ENCODE peak calls at places on chromosome 18, in seven cellular contexts. Q is spleen; W is stimulated activated CD8-positive, alpha-beta memory T cell treated with anti-CD3 and anti-CD28 coated beads, Interleukin-7, amount 100 ng/mL, for 24 hours; O is chondrocyte; X is activated CD4-positive, alpha-beta T cell treated with anti-CD3 and anti-CD28 coated beads for 36 hours; S is Calu3; H is NCI-H69. B is an unnamed sample.

GRCh38 chr18:6734746-6735430 is 5.4 kb downstream of the ARHGAP28 start:
- DNase-seq in W (no peak), H (peak), Q (no peak), X (no peak), S (no peak), O (no peak), B (no peak)

GRCh38 chr18:48566588-48566987 is 27.8 kb downstream of the CTIF start:
- DNase-seq in O (no peak), W (no peak), S (no peak), Q (no peak), X (no peak), H (no peak), B (peak)

GRCh38 chr18:37403100-37403781 is 162.4 kb downstream of the CELF4 start:
- DNase-seq in O (no peak), H (peak), X (no peak), Q (peak), W (no peak), S (no peak), B (peak)

GRCh38 chr18:8403713-8404112 is 205.5 kb upstream of the RAB12 start:
- DNase-seq in S (no peak), W (no peak), O (no peak), X (no peak), H (no peak), Q (no peak), B (no peak)

GRCh38 chr18:9449987-9450386 is 25.3 kb upstream of the RALBP1 start:
- DNase-seq in O (no peak), W (no peak), S (no peak), H (peak), Q (no peak), X (no peak), B (no peak)

GRCh38 chr18:52343138-52343537 is 3.1 kb downstream of the DCC start:
- DNase-seq in Q (no peak), S (no peak), H (peak), X (no peak), W (no peak), O (no peak), B (no peak)

GRCh38 chr18:44541159-44541558 is 139.5 kb upstream of the SETBP1 start:
- DNase-seq in S (no peak), W (no peak), Q (no peak), O (no peak), X (no peak), H (peak), B (no peak)

GRCh38 chr18:14086459-14087231 is 45.6 kb downstream of the ZNF519 start:
- DNase-seq in S (no peak), H (peak), W (no peak), X (peak), Q (no peak), O (no peak), B (no peak)

GRCh38 chr18:33928226-33928625 is 296.5 kb downstream of the NOL4 start:
- DNase-seq in X (no peak), Q (no peak), W (no peak), S (no peak), H (no peak), O (no peak), B (no peak)

GRCh38 chr18:22385718-22386117 is 32.0 kb downstream of the CTAGE1 start:
- DNase-seq in X (no peak), W (no peak), O (no peak), S (no peak), Q (no peak), H (no peak), B (no peak)

GRCh38 chr18:48022531-48023330 is 92.3 kb upstream of the SMAD2 start:
- DNase-seq in O (no peak), Q (no peak), S (peak), X (peak), W (no peak), H (peak), B (peak)

GRCh38 chr18:58882681-58883080 is 18.0 kb downstream of the ZNF532 start:
- DNase-seq in S (no peak), Q (no peak), H (no peak), W (no peak), O (no peak), X (no peak), B (no peak)

GRCh38 chr18:79019876-79020275 is 40.3 kb downstream of the SALL3 start:
- DNase-seq in X (no peak), S (no peak), O (no peak), H (no peak), Q (no peak), W (no peak), B (no peak)

GRCh38 chr18:11653521-11653920 is 35.5 kb upstream of the GNAL start:
- DNase-seq in S (no peak), H (no peak), Q (no peak), W (no peak), X (no peak), O (no peak), B (no peak)

GRCh38 chr18:13302611-13303267 is 84.2 kb downstream of the LDLRAD4 start:
- DNase-seq in W (no peak), O (no peak), S (peak), X (no peak), H (peak), Q (no peak), B (peak)

GRCh38 chr18:50193796-50194622 is 938 bp downstream of the MYO5B start:
- DNase-seq in H (peak), Q (no peak), W (no peak), O (peak), X (peak), S (peak), B (no peak)

GRCh38 chr18:62697636-62698035 is 17.7 kb upstream of the PHLPP1 start:
- DNase-seq in X (no peak), H (no peak), O (no peak), Q (no peak), W (no peak), S (no peak), B (no peak)